ENCODE peak calls at places on chromosomes 7 and 10, in ten cellular contexts. One of them, this sample, is unnamed.

GRCh38 chr7:35802649-35803048 is 1.8 kb downstream of the SEPTIN7 start:
- DNase-seq in GM20000: peak
- DNase-seq in astrocyte of the cerebellum: no peak
- DNase-seq in HTR-8/SVneo: no peak
- DNase-seq in fibroblast of the conjunctiva: no peak
- DNase-seq in ascending aorta: no peak
- DNase-seq in iPS DF 19.7: no peak
- DNase-seq in cerebellar cortex: no peak
- DNase-seq in psoas muscle: no peak
- DNase-seq in epithelial cell of esophagus: no peak
- DNase-seq in this sample: peak

GRCh38 chr10:3836222-3836820 is 51.3 kb upstream of the KLF6 start:
- DNase-seq in GM20000: peak
- DNase-seq in astrocyte of the cerebellum: no peak
- DNase-seq in HTR-8/SVneo: no peak
- DNase-seq in fibroblast of the conjunctiva: no peak
- DNase-seq in ascending aorta: no peak
- DNase-seq in iPS DF 19.7: no peak
- DNase-seq in cerebellar cortex: no peak
- DNase-seq in psoas muscle: no peak
- DNase-seq in epithelial cell of esophagus: no peak
- DNase-seq in this sample: no peak

GRCh38 chr10:99431190-99431549 is 746 bp upstream of the GOT1 start:
- DNase-seq in GM20000: no peak
- DNase-seq in astrocyte of the cerebellum: no peak
- DNase-seq in HTR-8/SVneo: no peak
- DNase-seq in fibroblast of the conjunctiva: peak
- DNase-seq in ascending aorta: peak
- DNase-seq in iPS DF 19.7: no peak
- DNase-seq in cerebellar cortex: peak
- DNase-seq in psoas muscle: peak
- DNase-seq in epithelial cell of esophagus: peak
- DNase-seq in this sample: peak

GRCh38 chr7:131400833-131401593 is 73.3 kb downstream of the MKLN1 start:
- DNase-seq in GM20000: no peak
- DNase-seq in astrocyte of the cerebellum: no peak
- DNase-seq in HTR-8/SVneo: no peak
- DNase-seq in fibroblast of the conjunctiva: no peak
- DNase-seq in ascending aorta: no peak
- DNase-seq in iPS DF 19.7: no peak
- DNase-seq in cerebellar cortex: peak
- DNase-seq in psoas muscle: no peak
- DNase-seq in epithelial cell of esophagus: no peak
- DNase-seq in this sample: peak

GRCh38 chr7:106344206-106344605 is 59.4 kb upstream of the NAMPT start:
- DNase-seq in GM20000: no peak
- DNase-seq in astrocyte of the cerebellum: no peak
- DNase-seq in HTR-8/SVneo: no peak
- DNase-seq in fibroblast of the conjunctiva: no peak
- DNase-seq in ascending aorta: no peak
- DNase-seq in iPS DF 19.7: no peak
- DNase-seq in cerebellar cortex: no peak
- DNase-seq in psoas muscle: no peak
- DNase-seq in epithelial cell of esophagus: no peak
- DNase-seq in this sample: no peak

GRCh38 chr7:42016517-42016916 is 220.5 kb downstream of the GLI3 start:
- DNase-seq in GM20000: no peak
- DNase-seq in astrocyte of the cerebellum: no peak
- DNase-seq in HTR-8/SVneo: no peak
- DNase-seq in fibroblast of the conjunctiva: no peak
- DNase-seq in ascending aorta: no peak
- DNase-seq in iPS DF 19.7: no peak
- DNase-seq in cerebellar cortex: no peak
- DNase-seq in psoas muscle: no peak
- DNase-seq in epithelial cell of esophagus: no peak
- DNase-seq in this sample: no peak

GRCh38 chr10:89476676-89477075 is 58.7 kb downstream of the SLC16A12 start:
- DNase-seq in GM20000: no peak
- DNase-seq in astrocyte of the cerebellum: peak
- DNase-seq in HTR-8/SVneo: no peak
- DNase-seq in fibroblast of the conjunctiva: no peak
- DNase-seq in ascending aorta: no peak
- DNase-seq in iPS DF 19.7: no peak
- DNase-seq in cerebellar cortex: no peak
- DNase-seq in psoas muscle: no peak
- DNase-seq in epithelial cell of esophagus: no peak
- DNase-seq in this sample: no peak

GRCh38 chr10:49008056-49008455 is 68.4 kb upstream of the LRRC18 start:
- DNase-seq in GM20000: no peak
- DNase-seq in astrocyte of the cerebellum: no peak
- DNase-seq in HTR-8/SVneo: no peak
- DNase-seq in fibroblast of the conjunctiva: no peak
- DNase-seq in ascending aorta: no peak
- DNase-seq in iPS DF 19.7: no peak
- DNase-seq in cerebellar cortex: no peak
- DNase-seq in psoas muscle: no peak
- DNase-seq in epithelial cell of esophagus: no peak
- DNase-seq in this sample: no peak

GRCh38 chr10:101961591-101962498 is 94.1 kb downstream of the ARMH3 start:
- DNase-seq in GM20000: no peak
- DNase-seq in astrocyte of the cerebellum: no peak
- DNase-seq in HTR-8/SVneo: no peak
- DNase-seq in fibroblast of the conjunctiva: peak
- DNase-seq in ascending aorta: no peak
- DNase-seq in iPS DF 19.7: no peak
- DNase-seq in cerebellar cortex: no peak
- DNase-seq in psoas muscle: peak
- DNase-seq in epithelial cell of esophagus: peak
- DNase-seq in this sample: no peak

GRCh38 chr7:17370901-17371550 is 72.6 kb downstream of the AHR start:
- DNase-seq in GM20000: no peak
- DNase-seq in astrocyte of the cerebellum: no peak
- DNase-seq in HTR-8/SVneo: no peak
- DNase-seq in fibroblast of the conjunctiva: no peak
- DNase-seq in ascending aorta: no peak
- DNase-seq in iPS DF 19.7: no peak
- DNase-seq in cerebellar cortex: no peak
- DNase-seq in psoas muscle: no peak
- DNase-seq in epithelial cell of esophagus: no peak
- DNase-seq in this sample: no peak

GRCh38 chr10:5775705-5776104 is 37.5 kb downstream of the GDI2 start:
- DNase-seq in GM20000: peak
- DNase-seq in astrocyte of the cerebellum: no peak
- DNase-seq in HTR-8/SVneo: no peak
- DNase-seq in fibroblast of the conjunctiva: no peak
- DNase-seq in ascending aorta: peak
- DNase-seq in iPS DF 19.7: no peak
- DNase-seq in cerebellar cortex: no peak
- DNase-seq in psoas muscle: peak
- DNase-seq in epithelial cell of esophagus: no peak
- DNase-seq in this sample: peak

GRCh38 chr7:115145512-115145911 is 223.6 kb downstream of the MDFIC start:
- DNase-seq in GM20000: no peak
- DNase-seq in astrocyte of the cerebellum: no peak
- DNase-seq in HTR-8/SVneo: no peak
- DNase-seq in fibroblast of the conjunctiva: peak
- DNase-seq in ascending aorta: no peak
- DNase-seq in iPS DF 19.7: no peak
- DNase-seq in cerebellar cortex: no peak
- DNase-seq in psoas muscle: no peak
- DNase-seq in epithelial cell of esophagus: peak
- DNase-seq in this sample: no peak

GRCh38 chr10:84211566-84211965 is 13.8 kb downstream of the LRIT2 start:
- DNase-seq in GM20000: no peak
- DNase-seq in astrocyte of the cerebellum: no peak
- DNase-seq in HTR-8/SVneo: no peak
- DNase-seq in fibroblast of the conjunctiva: no peak
- DNase-seq in ascending aorta: no peak
- DNase-seq in iPS DF 19.7: no peak
- DNase-seq in cerebellar cortex: no peak
- DNase-seq in psoas muscle: no peak
- DNase-seq in epithelial cell of esophagus: no peak
- DNase-seq in this sample: no peak

GRCh38 chr10:22606164-22606614 is 108.2 kb downstream of the PIP4K2A start:
- DNase-seq in GM20000: peak
- DNase-seq in astrocyte of the cerebellum: no peak
- DNase-seq in HTR-8/SVneo: no peak
- DNase-seq in fibroblast of the conjunctiva: no peak
- DNase-seq in ascending aorta: peak
- DNase-seq in iPS DF 19.7: no peak
- DNase-seq in cerebellar cortex: no peak
- DNase-seq in psoas muscle: no peak
- DNase-seq in epithelial cell of esophagus: no peak
- DNase-seq in this sample: no peak

GRCh38 chr10:130485241-130485957 is 349.2 kb downstream of the GLRX3 start:
- DNase-seq in GM20000: no peak
- DNase-seq in astrocyte of the cerebellum: no peak
- DNase-seq in HTR-8/SVneo: no peak
- DNase-seq in fibroblast of the conjunctiva: no peak
- DNase-seq in ascending aorta: no peak
- DNase-seq in iPS DF 19.7: no peak
- DNase-seq in cerebellar cortex: no peak
- DNase-seq in psoas muscle: no peak
- DNase-seq in epithelial cell of esophagus: no peak
- DNase-seq in this sample: no peak

GRCh38 chr7:107068156-107068555 is 23.7 kb downstream of the PRKAR2B start:
- DNase-seq in GM20000: no peak
- DNase-seq in astrocyte of the cerebellum: no peak
- DNase-seq in HTR-8/SVneo: peak
- DNase-seq in fibroblast of the conjunctiva: no peak
- DNase-seq in ascending aorta: no peak
- DNase-seq in iPS DF 19.7: no peak
- DNase-seq in cerebellar cortex: no peak
- DNase-seq in psoas muscle: no peak
- DNase-seq in epithelial cell of esophagus: no peak
- DNase-seq in this sample: no peak

GRCh38 chr10:102777696-102778530 is 34.2 kb downstream of the WBP1L start:
- DNase-seq in GM20000: no peak
- DNase-seq in astrocyte of the cerebellum: no peak
- DNase-seq in HTR-8/SVneo: no peak
- DNase-seq in fibroblast of the conjunctiva: no peak
- DNase-seq in ascending aorta: no peak
- DNase-seq in iPS DF 19.7: no peak
- DNase-seq in cerebellar cortex: no peak
- DNase-seq in psoas muscle: peak
- DNase-seq in epithelial cell of esophagus: no peak
- DNase-seq in this sample: no peak

GRCh38 chr7:51278797-51279196 is 37.8 kb downstream of the COBL start:
- DNase-seq in GM20000: no peak
- DNase-seq in astrocyte of the cerebellum: no peak
- DNase-seq in HTR-8/SVneo: no peak
- DNase-seq in fibroblast of the conjunctiva: no peak
- DNase-seq in ascending aorta: no peak
- DNase-seq in iPS DF 19.7: no peak
- DNase-seq in cerebellar cortex: no peak
- DNase-seq in psoas muscle: peak
- DNase-seq in epithelial cell of esophagus: peak
- DNase-seq in this sample: no peak

GRCh38 chr10:77383861-77384553 is 253.6 kb downstream of the KCNMA1 start:
- DNase-seq in GM20000: no peak
- DNase-seq in astrocyte of the cerebellum: no peak
- DNase-seq in HTR-8/SVneo: no peak
- DNase-seq in fibroblast of the conjunctiva: no peak
- DNase-seq in ascending aorta: no peak
- DNase-seq in iPS DF 19.7: no peak
- DNase-seq in cerebellar cortex: peak
- DNase-seq in psoas muscle: no peak
- DNase-seq in epithelial cell of esophagus: no peak
- DNase-seq in this sample: no peak

GRCh38 chr7:106715730-106716129 is 54.8 kb upstream of the CCDC71L start:
- DNase-seq in GM20000: no peak
- DNase-seq in astrocyte of the cerebellum: no peak
- DNase-seq in HTR-8/SVneo: no peak
- DNase-seq in fibroblast of the conjunctiva: no peak
- DNase-seq in ascending aorta: no peak
- DNase-seq in iPS DF 19.7: no peak
- DNase-seq in cerebellar cortex: no peak
- DNase-seq in psoas muscle: no peak
- DNase-seq in epithelial cell of esophagus: no peak
- DNase-seq in this sample: no peak

GRCh38 chr10:6635784-6636183 is 55.7 kb upstream of the PRKCQ start:
- DNase-seq in GM20000: no peak
- DNase-seq in astrocyte of the cerebellum: no peak
- DNase-seq in HTR-8/SVneo: no peak
- DNase-seq in fibroblast of the conjunctiva: no peak
- DNase-seq in ascending aorta: no peak
- DNase-seq in iPS DF 19.7: no peak
- DNase-seq in cerebellar cortex: no peak
- DNase-seq in psoas muscle: no peak
- DNase-seq in epithelial cell of esophagus: no peak
- DNase-seq in this sample: no peak

GRCh38 chr10:4279649-4280048 is 494.6 kb upstream of the KLF6 start:
- DNase-seq in GM20000: no peak
- DNase-seq in astrocyte of the cerebellum: no peak
- DNase-seq in HTR-8/SVneo: no peak
- DNase-seq in fibroblast of the conjunctiva: no peak
- DNase-seq in ascending aorta: no peak
- DNase-seq in iPS DF 19.7: no peak
- DNase-seq in cerebellar cortex: no peak
- DNase-seq in psoas muscle: no peak
- DNase-seq in epithelial cell of esophagus: no peak
- DNase-seq in this sample: peak

GRCh38 chr7:139908792-139909191 is 79.7 kb downstream of the TBXAS1 start:
- DNase-seq in GM20000: no peak
- DNase-seq in astrocyte of the cerebellum: no peak
- DNase-seq in HTR-8/SVneo: no peak
- DNase-seq in fibroblast of the conjunctiva: no peak
- DNase-seq in ascending aorta: no peak
- DNase-seq in iPS DF 19.7: no peak
- DNase-seq in cerebellar cortex: no peak
- DNase-seq in psoas muscle: no peak
- DNase-seq in epithelial cell of esophagus: no peak
- DNase-seq in this sample: no peak

GRCh38 chr10:6095810-6096209 is 7.0 kb downstream of the RBM17 start:
- DNase-seq in GM20000: no peak
- DNase-seq in astrocyte of the cerebellum: no peak
- DNase-seq in HTR-8/SVneo: no peak
- DNase-seq in fibroblast of the conjunctiva: no peak
- DNase-seq in ascending aorta: no peak
- DNase-seq in iPS DF 19.7: no peak
- DNase-seq in cerebellar cortex: no peak
- DNase-seq in psoas muscle: no peak
- DNase-seq in epithelial cell of esophagus: no peak
- DNase-seq in this sample: no peak

GRCh38 chr7:11252011-11252607 is 278.4 kb downstream of the PHF14 start:
- DNase-seq in GM20000: no peak
- DNase-seq in astrocyte of the cerebellum: no peak
- DNase-seq in HTR-8/SVneo: no peak
- DNase-seq in fibroblast of the conjunctiva: no peak
- DNase-seq in ascending aorta: no peak
- DNase-seq in iPS DF 19.7: no peak
- DNase-seq in cerebellar cortex: no peak
- DNase-seq in psoas muscle: no peak
- DNase-seq in epithelial cell of esophagus: no peak
- DNase-seq in this sample: no peak

GRCh38 chr10:593421-593820 is 96.0 kb downstream of the DIP2C start:
- DNase-seq in GM20000: no peak
- DNase-seq in astrocyte of the cerebellum: no peak
- DNase-seq in HTR-8/SVneo: no peak
- DNase-seq in fibroblast of the conjunctiva: no peak
- DNase-seq in ascending aorta: no peak
- DNase-seq in iPS DF 19.7: no peak
- DNase-seq in cerebellar cortex: no peak
- DNase-seq in psoas muscle: no peak
- DNase-seq in epithelial cell of esophagus: no peak
- DNase-seq in this sample: no peak

GRCh38 chr7:17371656-17372524 is 73.4 kb downstream of the AHR start:
- DNase-seq in GM20000: no peak
- DNase-seq in astrocyte of the cerebellum: peak
- DNase-seq in HTR-8/SVneo: peak
- DNase-seq in fibroblast of the conjunctiva: peak
- DNase-seq in ascending aorta: no peak
- DNase-seq in iPS DF 19.7: no peak
- DNase-seq in cerebellar cortex: no peak
- DNase-seq in psoas muscle: no peak
- DNase-seq in epithelial cell of esophagus: peak
- DNase-seq in this sample: no peak

GRCh38 chr7:15686209-15686956 is at the start of gene MEOX2:
- DNase-seq in GM20000: no peak
- DNase-seq in astrocyte of the cerebellum: peak
- DNase-seq in HTR-8/SVneo: no peak
- DNase-seq in fibroblast of the conjunctiva: peak
- DNase-seq in ascending aorta: peak
- DNase-seq in iPS DF 19.7: no peak
- DNase-seq in cerebellar cortex: no peak
- DNase-seq in psoas muscle: peak
- DNase-seq in epithelial cell of esophagus: peak
- DNase-seq in this sample: no peak